ENCODE peak calls at places on chromosomes 6 and 20, in five cellular contexts. Y, H, W, N and X are unnamed samples.

GRCh38 chr6:113739066-113739655 is 118.0 kb upstream of the MARCKS start:
- DNase-seq in Y (no peak), H (no peak), W (no peak), N (no peak), X (no peak)

GRCh38 chr20:38256966-38257365 is 3.6 kb downstream of the KIAA1755 start:
- DNase-seq in Y (no peak), H (no peak), W (no peak), N (no peak), X (no peak)

GRCh38 chr20:61818746-61819483 is 246.8 kb downstream of the TAF4 start:
- DNase-seq in Y (no peak), H (no peak), W (no peak), N (no peak), X (no peak)

GRCh38 chr6:166277021-166277420 is 31.2 kb downstream of the PRR18 start:
- DNase-seq in Y (no peak), H (no peak), W (no peak), N (no peak), X (no peak)

GRCh38 chr6:90940812-90941481 is 354.1 kb upstream of the MAP3K7 start:
- DNase-seq in Y (no peak), H (no peak), W (peak; percentile 80), N (no peak), X (peak; percentile 88)

GRCh38 chr6:128068110-128068460 is 167.2 kb upstream of the THEMIS start:
- DNase-seq in Y (no peak), H (no peak), W (no peak), N (no peak), X (no peak)

GRCh38 chr6:35725081-35725708 is 11.6 kb upstream of the ARMC12 start:
- DNase-seq in Y (no peak), H (no peak), W (no peak), N (no peak), X (no peak)

GRCh38 chr20:43322851-43323250 is 133.1 kb upstream of the PTPRT start:
- DNase-seq in Y (no peak), H (no peak), W (no peak), N (no peak), X (peak; percentile 15)

GRCh38 chr6:121885399-121886152 is 450.1 kb downstream of the GJA1 start:
- DNase-seq in Y (no peak), H (no peak), W (no peak), N (no peak), X (peak; percentile 36)

GRCh38 chr6:56710967-56711366 is 68.3 kb upstream of the DST start:
- DNase-seq in Y (no peak), H (no peak), W (no peak), N (no peak), X (no peak)